ENCODE peak calls at places on chromosomes 13 and 19, in four cellular contexts. M is AG09309, X is breast epithelium, B is HFFc6. O is an unnamed sample.

GRCh38 chr13:27965343-27965739 is 3.8 kb downstream of the CDX2 start:
- DNase-seq in M (no peak), B (no peak), X (no peak), O (no peak)

GRCh38 chr19:28737021-28737525 is 475.9 kb downstream of the UQCRFS1 start:
- DNase-seq in M (peak; percentile 28), X (no peak), B (peak; percentile 55), O (peak; percentile 7)

GRCh38 chr19:17326595-17326966 is 8.1 kb downstream of the ANO8 start:
- DNase-seq in X (no peak), B (no peak), M (no peak), O (no peak)

GRCh38 chr13:73198888-73199497 is 140.2 kb downstream of the KLF5 start:
- DNase-seq in B (no peak), X (no peak), M (no peak), O (no peak)

GRCh38 chr13:27825153-27825552 is 32.9 kb downstream of the GSX1 start:
- DNase-seq in B (no peak), X (no peak), M (no peak), O (no peak)

GRCh38 chr19:30593975-30594925 is 222.1 kb downstream of the ZNF536 start:
- DNase-seq in B (no peak), M (no peak), X (no peak), O (no peak)

GRCh38 chr19:17210296-17210695 is 4.9 kb upstream of the USE1 start:
- DNase-seq in M (no peak), B (no peak), X (no peak), O (no peak)

GRCh38 chr19:12664406-12665280 is 1.9 kb downstream of the MAN2B1 start:
- DNase-seq in B (no peak), M (no peak), X (no peak), O (no peak)

GRCh38 chr13:95741584-95742563 is 64.9 kb downstream of the DNAJC3 start:
- DNase-seq in X (no peak), B (no peak), M (no peak), O (no peak)

GRCh38 chr19:11434703-11435056 is 241 bp downstream of the ODAD3 start:
- DNase-seq in X (no peak), M (no peak), B (no peak), O (no peak)

GRCh38 chr13:49935171-49936084 is 712 bp downstream of the SPRYD7 start:
- DNase-seq in M (no peak), B (peak; percentile 76), X (peak; percentile 51), O (peak; percentile 8)

GRCh38 chr13:38350114-38350617 is 515 bp downstream of the UFM1 start:
- DNase-seq in M (peak; percentile 11), B (peak; percentile 20), X (peak; percentile 59), O (peak; percentile 58)

GRCh38 chr13:45439781-45440462 is 21.7 kb upstream of the SLC25A30 start:
- DNase-seq in B (no peak), M (no peak), X (no peak), O (no peak)

GRCh38 chr19:45809643-45810159 is 5.4 kb downstream of the RSPH6A start:
- DNase-seq in B (peak; percentile 60), X (no peak), M (peak; percentile 16), O (no peak)

GRCh38 chr13:27334774-27335490 is 64.3 kb downstream of the RASL11A start:
- DNase-seq in M (no peak), B (no peak), X (no peak), O (no peak)

GRCh38 chr19:6015841-6016545 is 38.1 kb upstream of the RANBP3 start:
- DNase-seq in M (no peak), B (no peak), X (no peak), O (no peak)

GRCh38 chr13:73989244-73989843 is 144.9 kb downstream of the KLF12 start:
- DNase-seq in M (no peak), B (no peak), X (no peak), O (no peak)

GRCh38 chr19:7912697-7913564 is 1.7 kb upstream of the TGFBR3L start:
- DNase-seq in M (no peak), B (no peak), X (no peak), O (no peak)

GRCh38 chr19:2047076-2047448 is 4.0 kb downstream of the MKNK2 start:
- DNase-seq in X (no peak), M (no peak), B (no peak), O (no peak)
- TF ChIP-seq CTCF in X (no peak), M (no peak), B (no peak), O (no peak)

DNA sequence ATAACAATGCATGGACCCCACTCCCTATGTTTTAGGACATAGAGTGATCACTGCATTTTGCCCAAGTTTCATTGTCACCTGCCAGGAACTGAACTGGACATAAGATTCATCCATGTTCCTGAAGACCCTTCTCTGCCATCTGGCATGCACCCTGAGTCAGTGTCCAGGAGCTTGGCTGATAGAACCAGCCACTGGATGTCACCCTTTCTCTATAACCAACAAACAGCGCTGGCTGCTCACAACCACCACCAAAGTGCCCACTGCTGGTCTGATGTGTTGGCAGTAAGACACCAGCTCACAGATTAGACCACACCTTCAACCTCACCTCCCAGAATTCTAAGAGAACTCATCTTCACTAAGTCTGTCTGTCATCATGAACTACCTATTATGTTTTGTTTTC is 333.4 kb downstream of the ITGBL1 start:
- DNase-seq in M (no peak), B (peak; percentile 17), X (no peak), O (peak; percentile 20)
- TF ChIP-seq CTCF in M (peak; percentile 41), B (peak; percentile 55), X (no peak), O (no peak)

GRCh38 chr13:53198017-53198416 is 169.4 kb downstream of the OLFM4 start:
- DNase-seq in X (no peak), M (no peak), B (no peak), O (no peak)
- TF ChIP-seq CTCF in X (no peak), M (no peak), B (no peak), O (no peak)

DNA sequence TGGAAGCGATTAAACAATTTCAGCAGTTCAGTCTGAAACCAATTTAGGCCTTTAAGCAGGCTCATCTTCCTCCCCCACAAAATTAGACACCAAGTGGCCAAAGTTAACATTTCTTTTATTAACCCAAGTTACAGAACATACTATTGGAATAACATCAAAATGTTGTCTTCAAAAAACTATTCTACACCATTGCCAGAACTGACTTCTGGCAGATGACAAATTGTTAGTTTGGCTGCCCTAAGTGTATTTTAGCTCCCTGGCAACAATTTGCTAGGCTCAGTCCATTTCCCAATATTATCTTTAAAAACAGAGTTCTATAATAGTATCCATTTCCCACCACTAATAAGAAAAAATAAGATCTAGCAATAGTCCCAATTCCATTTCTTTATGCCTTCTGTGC is 107.8 kb downstream of the SGCG start:
- DNase-seq in M (no peak), X (no peak), B (no peak), O (no peak)
- TF ChIP-seq CTCF in M (no peak), X (no peak), B (no peak), O (no peak)

DNA sequence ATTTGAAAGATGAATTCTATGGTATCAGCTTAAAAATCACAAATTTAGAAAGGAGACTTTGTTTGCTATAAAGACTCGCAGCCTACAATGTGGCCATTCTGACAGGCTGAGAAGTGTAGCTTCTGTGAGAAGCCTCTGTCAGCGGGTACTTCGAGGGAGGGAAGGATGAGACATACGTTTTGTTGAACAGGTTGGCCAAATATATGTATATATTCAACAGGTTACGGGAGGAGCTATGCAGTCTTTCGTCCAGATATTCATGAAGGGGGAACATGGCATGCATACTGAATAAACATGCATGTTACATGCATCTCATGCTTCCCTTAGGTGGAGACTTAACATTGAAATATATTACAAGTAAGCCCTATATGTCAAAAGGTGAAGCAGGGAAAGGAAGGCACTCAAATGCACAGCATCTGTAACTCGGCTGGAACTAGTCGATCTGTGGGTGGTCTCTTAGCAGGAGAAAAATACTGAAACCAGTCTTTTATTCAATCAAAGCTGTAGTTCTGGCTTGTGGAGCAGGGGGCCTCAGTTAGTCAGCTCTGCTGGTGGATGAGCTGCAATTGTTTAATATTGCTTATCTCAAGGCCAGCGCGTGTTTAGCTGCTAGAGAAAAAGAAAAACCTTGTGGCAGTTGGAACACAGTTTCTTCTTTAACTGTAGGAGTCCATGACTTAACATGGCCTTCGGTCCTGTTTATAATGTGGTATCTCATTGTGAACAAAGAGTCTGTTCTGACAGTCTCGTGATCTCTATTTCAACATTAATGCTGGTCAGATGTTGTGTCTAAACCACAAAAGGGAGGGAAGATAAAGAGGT is 94.3 kb downstream of the FAM216B start:
- DNase-seq in M (no peak), B (no peak), X (no peak), O (no peak)
- TF ChIP-seq CTCF in M (no peak), B (peak; percentile 17), X (no peak), O (no peak)

GRCh38 chr13:42732073-42732472 is 49.3 kb upstream of the FAM216B start:
- DNase-seq in B (no peak), M (no peak), X (no peak), O (no peak)
- TF ChIP-seq CTCF in B (no peak), M (no peak), X (no peak), O (no peak)